ENCODE peak calls at places on chromosomes 7 and 10, in eight cellular contexts. J, R, E, Z, T, K, F and V are unnamed samples.

GRCh38 chr7:20114463-20114862 is 102.7 kb downstream of the MACC1 start:
- DNase-seq in J (peak), R (no peak), E (no peak), Z (peak), T (peak), K (no peak), F (no peak), V (peak)

GRCh38 chr7:151871904-151872303 is 5.0 kb downstream of the PRKAG2 start:
- DNase-seq in J (no peak), R (no peak), E (no peak), Z (no peak), T (peak), K (no peak), F (no peak), V (no peak)

GRCh38 chr10:51010977-51011376 is 63.3 kb upstream of the PRKG1 start:
- DNase-seq in J (peak), R (peak), E (no peak), Z (peak), T (peak), K (no peak), F (no peak), V (no peak)

GRCh38 chr7:100890640-100891521 is 1.4 kb upstream of the UFSP1 start:
- DNase-seq in J (no peak), R (no peak), E (no peak), Z (peak), T (peak), K (no peak), F (no peak), V (no peak)

GRCh38 chr7:42238709-42239395 is 1.8 kb upstream of the GLI3 start:
- DNase-seq in J (no peak), R (peak), E (no peak), Z (peak), T (no peak), K (no peak), F (no peak), V (no peak)

GRCh38 chr7:92973293-92973731 is 136.9 kb upstream of the CDK6 start:
- DNase-seq in J (no peak), R (peak), E (no peak), Z (no peak), T (no peak), K (no peak), F (no peak), V (no peak)

GRCh38 chr10:70255329-70256299 is 22.4 kb upstream of the PPA1 start:
- DNase-seq in J (no peak), R (peak), E (no peak), Z (peak), T (no peak), K (no peak), F (no peak), V (no peak)

GRCh38 chr7:40611472-40611871 is 476.7 kb downstream of the SUGCT start:
- DNase-seq in J (no peak), R (no peak), E (no peak), Z (peak), T (no peak), K (no peak), F (no peak), V (no peak)

GRCh38 chr10:122939819-122940543 is 14.0 kb downstream of the C10orf88 start:
- DNase-seq in J (no peak), R (peak), E (no peak), Z (no peak), T (peak), K (no peak), F (no peak), V (no peak)

GRCh38 chr10:60114765-60115586 is 208.6 kb upstream of the CCDC6 start:
- DNase-seq in J (peak), R (peak), E (no peak), Z (peak), T (peak), K (peak), F (no peak), V (no peak)

GRCh38 chr10:78868048-78868447 is 200.7 kb upstream of the ZMIZ1 start:
- DNase-seq in J (no peak), R (no peak), E (no peak), Z (no peak), T (no peak), K (no peak), F (no peak), V (no peak)

GRCh38 chr7:17939111-17939669 is 1.1 kb downstream of the SNX13 start:
- DNase-seq in J (no peak), R (peak), E (no peak), Z (peak), T (peak), K (peak), F (no peak), V (peak)

GRCh38 chr7:7257899-7258692 is 75.8 kb downstream of the C1GALT1 start:
- DNase-seq in J (peak), R (no peak), E (no peak), Z (peak), T (no peak), K (no peak), F (no peak), V (no peak)

GRCh38 chr7:2952316-2952715 is 91.4 kb downstream of the CARD11 start:
- DNase-seq in J (no peak), R (no peak), E (no peak), Z (no peak), T (no peak), K (no peak), F (no peak), V (no peak)

GRCh38 chr7:10940748-10941358 is 32.8 kb upstream of the PHF14 start:
- DNase-seq in J (no peak), R (no peak), E (no peak), Z (peak), T (peak), K (peak), F (no peak), V (no peak)

GRCh38 chr10:74983383-74983782 is 128.1 kb upstream of the SAMD8 start:
- DNase-seq in J (no peak), R (no peak), E (no peak), Z (no peak), T (no peak), K (no peak), F (no peak), V (no peak)

GRCh38 chr7:50774299-50774698 is 8.4 kb downstream of the GRB10 start:
- DNase-seq in J (no peak), R (no peak), E (no peak), Z (no peak), T (peak), K (no peak), F (no peak), V (no peak)

GRCh38 chr7:18458830-18459229 is 36.7 kb upstream of the HDAC9 start:
- DNase-seq in J (no peak), R (peak), E (no peak), Z (peak), T (peak), K (no peak), F (no peak), V (no peak)

GRCh38 chr7:29564455-29565185 is 985 bp downstream of the PRR15 start:
- DNase-seq in J (no peak), R (peak), E (no peak), Z (peak), T (peak), K (no peak), F (no peak), V (peak)

GRCh38 chr7:131358636-131359035 is 31.0 kb downstream of the MKLN1 start:
- DNase-seq in J (no peak), R (no peak), E (no peak), Z (no peak), T (no peak), K (no peak), F (no peak), V (no peak)